ENCODE peak calls at places on chromosomes 11 and 22, in seven cellular contexts. X, L, U, H, B, S and Y are unnamed samples.

GRCh38 chr22:32539631-32540449 is 65.2 kb downstream of the FBXO7 start:
- DNase-seq in X (no peak), L (peak; percentile 56), U (no peak), H (no peak), B (no peak), S (no peak), Y (no peak)

GRCh38 chr22:23282089-23282501 is 101.8 kb downstream of the BCR start:
- DNase-seq in X (peak; percentile 69), L (no peak), U (peak; percentile 67), H (peak; percentile 95), B (peak; percentile 85), S (peak; percentile 69), Y (peak; percentile 40)

GRCh38 chr22:35966314-35967045 is 62.1 kb downstream of the RBFOX2 start:
- DNase-seq in X (no peak), L (no peak), U (no peak), H (no peak), B (no peak), S (peak; percentile 35), Y (no peak)

GRCh38 chr22:25070870-25071465 is 118.5 kb downstream of the KIAA1671 start:
- DNase-seq in X (no peak), L (no peak), U (no peak), H (no peak), B (no peak), S (no peak), Y (no peak)

GRCh38 chr11:66489636-66490035 is 9.4 kb downstream of the DPP3 start:
- DNase-seq in X (no peak), L (no peak), U (no peak), H (no peak), B (no peak), S (no peak), Y (no peak)

GRCh38 chr11:33507967-33508366 is 192.7 kb downstream of the C11orf91 start:
- DNase-seq in X (no peak), L (peak; percentile 18), U (no peak), H (no peak), B (no peak), S (peak; percentile 53), Y (no peak)

GRCh38 chr11:117820516-117820915 is 4.0 kb downstream of the FXYD2 start:
- DNase-seq in X (peak; percentile 28), L (no peak), U (no peak), H (no peak), B (no peak), S (no peak), Y (no peak)

GRCh38 chr22:27552863-27553262 is 248.7 kb downstream of the MN1 start:
- DNase-seq in X (no peak), L (no peak), U (no peak), H (no peak), B (no peak), S (no peak), Y (no peak)

GRCh38 chr11:119057000-119057769 is at the start of gene HYOU1:
- DNase-seq in X (peak; percentile 100), L (peak; percentile 99), U (peak; percentile 99), H (peak; percentile 99), B (peak; percentile 97), S (peak; percentile 93), Y (peak; percentile 99)

GRCh38 chr11:13118194-13118593 is 109.1 kb downstream of the RASSF10 start:
- DNase-seq in X (no peak), L (no peak), U (no peak), H (no peak), B (no peak), S (peak; percentile 97), Y (no peak)

GRCh38 chr11:108609681-108610080 is 16.1 kb upstream of the EXPH5 start:
- DNase-seq in X (no peak), L (peak; percentile 41), U (no peak), H (no peak), B (no peak), S (peak; percentile 35), Y (no peak)

GRCh38 chr11:108617055-108617454 is 23.5 kb upstream of the EXPH5 start:
- DNase-seq in X (no peak), L (no peak), U (no peak), H (no peak), B (no peak), S (no peak), Y (no peak)

GRCh38 chr11:108618529-108618928 is 25.0 kb upstream of the EXPH5 start:
- DNase-seq in X (no peak), L (no peak), U (no peak), H (no peak), B (no peak), S (no peak), Y (no peak)

GRCh38 chr11:108616549-108616948 is 23.0 kb upstream of the EXPH5 start:
- DNase-seq in X (no peak), L (no peak), U (no peak), H (no peak), B (no peak), S (peak; percentile 74), Y (no peak)

GRCh38 chr11:108614086-108614485 is 20.5 kb upstream of the EXPH5 start:
- DNase-seq in X (no peak), L (no peak), U (no peak), H (no peak), B (no peak), S (no peak), Y (no peak)
- H3K4me3 ChIP-seq in X (no peak overlapping the region), L (no peak overlapping the region), U (no peak overlapping the region), H (no peak overlapping the region), B (no peak overlapping the region), S (no peak overlapping the region), Y (no peak overlapping the region)

GRCh38 chr11:10898763-10899541 is 41.1 kb upstream of the ZBED5 start:
- DNase-seq in X (no peak), L (peak; percentile 57), U (no peak), H (no peak), B (no peak), S (no peak), Y (no peak)
- TF ChIP-seq POLR2A in X (no peak), L (peak; percentile 57), U (no peak), H (no peak), B (no peak), S (no peak), Y (no peak)

DNA sequence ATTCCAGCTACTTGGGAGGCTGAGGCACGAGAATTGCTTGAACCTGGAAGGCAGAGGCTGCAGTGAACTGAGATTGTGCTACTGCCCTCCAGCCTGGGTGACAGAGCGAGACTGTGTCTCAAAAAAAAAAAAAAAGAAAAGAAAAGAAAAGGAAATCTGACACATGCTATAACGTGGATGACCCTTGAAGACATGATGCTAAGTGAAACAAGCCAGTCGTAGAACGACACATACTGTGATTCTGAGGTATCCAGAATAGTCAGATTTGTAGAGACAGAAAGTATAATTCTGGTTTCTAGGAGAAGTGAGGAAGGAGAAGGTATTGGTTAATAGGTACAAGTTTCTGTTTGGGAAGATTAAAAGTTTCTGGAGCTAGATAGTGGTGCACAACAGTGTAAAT is 6.7 kb upstream of the APOA5 start:
- DNase-seq in X (no peak), L (no peak), U (no peak), H (no peak), B (no peak), S (no peak), Y (no peak)
- H3K4me3 ChIP-seq in X (no peak overlapping the region), L (no peak overlapping the region), U (no peak overlapping the region), H (no peak overlapping the region), B (no peak overlapping the region), S (no peak overlapping the region), Y (no peak overlapping the region)

GRCh38 chr22:17575151-17575550 is 11.9 kb downstream of the SLC25A18 start:
- DNase-seq in X (no peak), L (no peak), U (no peak), H (no peak), B (no peak), S (no peak), Y (no peak)

GRCh38 chr22:17569971-17570511 is 6.7 kb downstream of the SLC25A18 start:
- DNase-seq in X (no peak), L (no peak), U (no peak), H (no peak), B (no peak), S (peak; percentile 4), Y (no peak)

GRCh38 chr22:17566776-17567175 is 3.5 kb downstream of the SLC25A18 start:
- DNase-seq in X (no peak), L (no peak), U (no peak), H (no peak), B (no peak), S (no peak), Y (no peak)

GRCh38 chr22:17575681-17576080 is 12.4 kb downstream of the SLC25A18 start:
- DNase-seq in X (no peak), L (no peak), U (no peak), H (no peak), B (no peak), S (no peak), Y (no peak)

DNA sequence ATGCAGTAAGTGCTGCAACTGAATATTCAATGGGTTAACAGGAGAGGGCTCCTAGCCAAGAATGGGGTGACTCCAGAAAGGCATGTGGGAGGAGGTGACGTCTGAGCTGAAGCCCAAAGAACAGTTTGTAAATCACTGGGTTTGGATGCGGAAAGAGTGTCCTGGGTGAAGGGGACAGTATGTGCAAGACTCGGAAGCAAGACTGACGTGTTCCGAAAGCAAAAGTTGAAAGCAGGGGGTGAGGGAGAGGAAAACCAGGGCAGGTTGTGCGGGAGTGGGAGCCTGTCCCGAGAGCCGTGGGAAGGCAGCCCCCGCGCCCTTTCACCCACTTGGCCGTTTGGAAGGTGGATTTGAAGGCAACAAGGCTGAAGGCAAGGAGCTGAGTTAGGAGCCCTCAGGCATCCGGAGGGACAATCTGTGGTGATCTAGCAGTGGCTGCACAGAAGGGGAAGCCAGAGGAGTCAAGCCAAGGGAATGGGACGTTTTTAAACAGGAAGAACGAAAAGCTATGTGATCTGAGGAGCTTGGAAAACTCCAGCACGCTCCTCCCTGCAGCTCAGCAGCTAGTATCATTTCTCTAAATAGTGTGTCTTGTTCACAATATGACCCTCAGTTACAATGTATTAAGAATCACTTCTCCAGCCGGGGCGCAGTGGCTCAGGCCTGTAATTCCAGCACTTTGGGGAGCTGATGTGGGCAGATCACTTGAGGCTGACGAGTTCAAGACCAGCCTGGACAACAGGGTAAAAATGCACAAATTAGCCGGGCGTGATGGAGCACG is 7.7 kb downstream of the SLC25A18 start:
- DNase-seq in X (no peak), L (no peak), U (peak; percentile 85), H (peak; percentile 93), B (peak; percentile 63), S (peak; percentile 83), Y (peak; percentile 46)
- TF ChIP-seq POLR2A in X (no peak), L (no peak), U (peak; percentile 20), H (no peak), B (no peak), S (no peak), Y (no peak)

DNA sequence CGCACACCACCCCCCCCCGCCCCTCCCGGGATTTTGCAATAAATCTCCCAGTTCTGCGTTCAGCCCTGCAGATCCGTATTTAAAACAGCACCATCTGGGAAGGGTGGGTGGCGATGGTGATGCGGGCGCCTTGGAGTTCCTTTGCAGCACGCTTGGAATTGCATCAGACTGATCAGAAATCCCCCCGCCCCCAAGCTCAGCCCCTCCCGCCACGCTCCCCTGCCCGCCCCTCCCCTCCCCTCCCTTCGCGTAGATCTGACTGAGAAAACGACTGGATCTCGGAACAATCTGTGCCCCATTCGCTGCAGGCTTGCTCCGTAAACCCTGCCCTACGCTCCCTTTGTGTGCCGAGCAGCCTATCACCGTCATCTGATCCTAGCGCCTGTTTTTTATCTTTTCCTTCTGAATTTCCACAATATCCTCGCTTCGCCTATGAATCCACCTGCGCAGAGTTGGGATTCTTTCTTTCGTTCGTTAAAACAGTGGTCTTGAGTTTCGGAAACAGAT is 18.1 kb upstream of the BDNF start:
- DNase-seq in X (no peak), L (no peak), U (no peak), H (no peak), B (no peak), S (peak; percentile 95), Y (peak; percentile 66)
- H3K4me3 ChIP-seq in X (no peak overlapping the region), L (no peak overlapping the region), U (no peak overlapping the region), H (no peak overlapping the region), B (peak overlapping the region; percentile 17), S (peak overlapping the region; percentile 70), Y (peak overlapping the region; percentile 45)

GRCh38 chr11:819129-819931 is 616 bp downstream of the PNPLA2 start:
- DNase-seq in X (peak; percentile 94), L (peak; percentile 94), U (peak; percentile 94), H (peak; percentile 99), B (peak; percentile 93), S (peak; percentile 73), Y (peak; percentile 91)
- TF ChIP-seq POLR2A in X (peak; percentile 89), L (peak; percentile 84), U (peak; percentile 80), H (no peak), B (peak; percentile 95), S (peak; percentile 96), Y (peak; percentile 88)